ENCODE peak calls at places on chromosomes 1 and 21, in eight cellular contexts. E is heart right ventricle, F is SK-N-SH, U is MM.1S, J is heart left ventricle, Q is left lung, D is IMR-90, O is endodermal cell. S is an unnamed sample.

GRCh38 chr1:151534662-151535278 is 5.3 kb upstream of the TUFT1 start:
- DNase-seq in E (peak; percentile 76), F (peak; percentile 81), U (peak; percentile 82), J (peak; percentile 74), Q (peak; percentile 92), D (peak; percentile 67), O (peak; percentile 96), S (peak; percentile 96)

GRCh38 chr1:42993631-42994121 is 35.0 kb upstream of the SLC2A1 start:
- DNase-seq in E (peak; percentile 20), F (no peak), U (no peak), J (peak; percentile 41), Q (no peak), D (no peak), O (peak; percentile 72), S (peak; percentile 48)

GRCh38 chr1:11804666-11805453 is 904 bp downstream of the MTHFR start:
- DNase-seq in E (no peak), F (peak; percentile 47), U (peak; percentile 22), J (peak; percentile 69), Q (no peak), D (peak; percentile 56), O (no peak), S (no peak)

GRCh38 chr21:37606549-37606948 is 240.0 kb downstream of the DYRK1A start:
- DNase-seq in E (no peak), F (no peak), U (no peak), J (no peak), Q (no peak), D (no peak), O (no peak), S (peak; percentile 46)

GRCh38 chr1:112464501-112464900 is 44.3 kb upstream of the WNT2B start:
- DNase-seq in E (no peak), F (no peak), U (no peak), J (no peak), Q (no peak), D (no peak), O (peak; percentile 62), S (no peak)

GRCh38 chr1:181101581-181102226 is 13.2 kb downstream of the IER5 start:
- DNase-seq in E (no peak), F (no peak), U (no peak), J (no peak), Q (no peak), D (peak; percentile 74), O (peak; percentile 92), S (no peak)

GRCh38 chr1:173113015-173113741 is 62.4 kb upstream of the TNFSF18 start:
- DNase-seq in E (no peak), F (no peak), U (no peak), J (no peak), Q (no peak), D (peak; percentile 85), O (no peak), S (no peak)

GRCh38 chr21:28754127-28754611 is 238.5 kb downstream of the LTN1 start:
- DNase-seq in E (peak; percentile 25), F (no peak), U (no peak), J (peak; percentile 82), Q (no peak), D (peak; percentile 96), O (no peak), S (no peak)

GRCh38 chr1:11550664-11551283 is 71.8 kb downstream of the DISP3 start:
- DNase-seq in E (peak; percentile 42), F (no peak), U (peak; percentile 87), J (peak; percentile 69), Q (no peak), D (peak; percentile 72), O (peak; percentile 95), S (no peak)

GRCh38 chr1:162709870-162710269 is 77.6 kb downstream of the DDR2 start:
- DNase-seq in E (no peak), F (no peak), U (no peak), J (no peak), Q (no peak), D (peak; percentile 44), O (no peak), S (no peak)

GRCh38 chr1:35408925-35409324 is 140.4 kb downstream of the ZMYM4 start:
- DNase-seq in E (no peak), F (no peak), U (no peak), J (no peak), Q (no peak), D (no peak), O (no peak), S (no peak)
- H3K36me3 ChIP-seq in E (peaks cover 12% of the 10 kb centered on the region), F (peaks cover 48% of the 10 kb centered on the region), U (no peaks in the 10 kb centered on the region), J (peaks cover 38% of the 10 kb centered on the region), Q (no peaks in the 10 kb centered on the region), D (peaks cover 35% of the 10 kb centered on the region), O (peaks cover 85% of the 10 kb centered on the region), S (peaks cover 45% of the 10 kb centered on the region)

GRCh38 chr1:245921417-245921816 is 585.7 kb downstream of the SMYD3 start:
- DNase-seq in E (no peak), F (no peak), U (no peak), J (no peak), Q (no peak), D (no peak), O (no peak), S (no peak)

GRCh38 chr1:245926888-245927287 is 580.2 kb downstream of the SMYD3 start:
- DNase-seq in E (no peak), F (no peak), U (no peak), J (no peak), Q (no peak), D (no peak), O (no peak), S (no peak)

GRCh38 chr1:245917403-245917802 is 589.7 kb downstream of the SMYD3 start:
- DNase-seq in E (no peak), F (no peak), U (no peak), J (no peak), Q (no peak), D (no peak), O (no peak), S (no peak)

DNA sequence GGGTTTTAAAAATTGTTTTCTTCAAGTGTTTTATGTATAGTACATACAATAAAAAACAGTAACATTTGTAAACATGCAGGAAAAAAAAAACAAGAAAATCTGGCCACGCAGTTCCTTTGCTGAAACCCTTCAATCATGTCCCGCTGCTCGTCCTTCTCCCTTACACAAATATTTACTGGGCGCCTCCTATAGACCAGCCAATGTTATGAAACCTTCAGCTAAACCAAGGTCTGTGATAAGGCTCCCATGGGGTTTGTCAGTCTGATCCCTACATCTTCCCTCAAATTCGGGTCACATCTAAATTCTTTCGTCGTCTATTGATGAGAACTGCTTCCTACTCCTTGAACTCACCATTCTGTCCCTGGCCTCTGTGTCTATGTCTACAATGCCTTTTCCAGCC is 583.9 kb downstream of the SMYD3 start:
- DNase-seq in E (no peak), F (no peak), U (no peak), J (no peak), Q (no peak), D (no peak), O (no peak), S (no peak)
- TF ChIP-seq CTCF in E (no peak), F (no peak), U (no peak), J (no peak), Q (no peak), D (no peak), O (peak; percentile 36), S (no peak)

DNA sequence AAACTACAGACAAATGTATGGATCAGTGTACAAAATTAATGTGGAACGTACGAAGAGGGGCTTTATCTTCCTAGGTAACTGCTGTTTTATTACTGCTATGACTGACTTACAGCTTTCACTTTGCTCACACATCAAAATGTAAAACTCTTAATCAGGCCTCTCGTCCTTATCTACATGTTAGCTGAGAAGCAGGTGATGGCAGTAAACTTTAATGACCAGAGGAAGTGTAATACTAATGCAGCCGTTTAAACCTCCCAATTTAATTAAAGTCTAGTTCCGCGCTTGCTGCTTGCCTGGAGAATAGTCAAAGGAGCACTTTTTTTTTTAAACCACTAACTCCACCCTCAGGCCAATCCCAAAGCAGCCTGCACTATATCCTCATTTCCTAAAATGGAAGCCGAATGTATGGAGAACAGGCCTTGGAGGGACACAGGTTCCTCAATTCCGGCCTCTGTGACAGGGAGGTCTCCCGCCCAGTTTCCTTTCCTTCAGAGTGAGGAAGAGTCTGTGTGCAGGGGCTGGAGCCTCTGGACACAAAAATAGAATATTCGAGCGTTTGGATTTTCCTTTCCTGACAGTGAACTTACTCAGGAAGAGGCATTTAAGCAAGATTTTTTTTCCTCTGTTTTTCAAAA is 36.7 kb upstream of the RASAL2 start:
- DNase-seq in E (no peak), F (no peak), U (no peak), J (peak; percentile 56), Q (no peak), D (no peak), O (no peak), S (no peak)
- H3K4me3 ChIP-seq in E (peak overlapping the region; percentile 23), F (no peak overlapping the region), U (no peak overlapping the region), J (peak overlapping the region; percentile 33), Q (no peak overlapping the region), D (no peak overlapping the region), O (no peak overlapping the region), S (no peak overlapping the region)

GRCh38 chr21:44856131-44856530 is 17.4 kb downstream of the PTTG1IP start:
- DNase-seq in E (no peak), F (no peak), U (peak; percentile 4), J (no peak), Q (peak; percentile 60), D (no peak), O (no peak), S (no peak)
- H3K36me3 ChIP-seq in E (no peaks in the 10 kb centered on the region), F (peaks cover 79% of the 10 kb centered on the region), U (no peaks in the 10 kb centered on the region), J (peaks cover 61% of the 10 kb centered on the region), Q (no peaks in the 10 kb centered on the region), D (peaks cover 65% of the 10 kb centered on the region), O (peaks cover 83% of the 10 kb centered on the region), S (peaks cover 98% of the 10 kb centered on the region)

DNA sequence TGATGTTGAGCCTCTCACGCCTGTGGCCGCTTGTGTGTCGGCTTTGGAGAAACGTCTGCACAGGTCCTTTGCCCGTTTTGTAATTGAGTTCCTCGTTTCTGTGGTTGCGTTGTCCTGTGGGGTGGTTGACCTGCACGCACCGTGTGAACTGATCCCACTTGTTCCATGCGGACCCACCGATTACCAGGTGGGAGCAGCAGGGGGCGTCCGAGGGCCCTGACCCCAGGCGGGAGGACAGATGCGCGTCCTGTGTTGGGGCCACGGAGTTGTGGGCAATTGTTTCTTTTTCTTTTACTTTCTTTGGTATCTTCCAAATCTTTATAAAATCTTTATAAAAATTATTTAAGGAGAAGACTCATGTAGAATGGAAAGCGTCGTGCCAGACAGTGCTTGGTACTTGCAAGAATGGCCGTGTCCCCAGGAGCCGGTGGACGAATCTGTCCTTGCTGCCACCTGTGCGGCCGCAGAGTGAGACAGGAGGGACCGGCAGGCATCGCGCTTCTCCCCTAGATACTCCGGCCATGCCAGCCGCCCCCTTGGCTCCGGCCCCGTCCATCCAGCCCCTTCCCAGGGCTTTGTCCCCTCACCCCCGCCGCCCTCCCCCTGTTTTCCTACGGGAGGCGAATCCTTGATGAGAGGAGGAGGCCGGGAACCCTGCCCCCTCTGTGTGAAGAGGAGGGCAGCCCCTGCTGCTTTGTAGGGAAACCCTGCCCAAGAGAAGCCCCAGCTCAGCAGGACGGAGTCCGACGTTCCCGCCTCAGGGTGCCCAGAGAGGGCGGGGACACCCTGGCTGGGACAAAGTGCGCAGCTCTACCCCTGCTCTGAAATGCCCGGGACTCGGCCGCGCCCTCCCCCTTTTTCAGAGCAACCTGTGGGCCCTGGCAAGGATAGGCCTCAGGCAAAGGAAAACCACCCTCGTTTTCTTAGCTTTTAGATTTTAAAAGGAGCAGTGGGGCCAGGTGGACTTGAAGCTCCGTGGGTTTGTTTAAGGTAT is 41.7 kb downstream of the PRKCZ start:
- DNase-seq in E (peak; percentile 55), F (no peak), U (peak; percentile 35), J (peak; percentile 40), Q (no peak), D (no peak), O (peak; percentile 92), S (peak; percentile 40)
- TF ChIP-seq CTCF in E (peak; percentile 31), F (no peak), U (peak; percentile 68), J (peak; percentile 55), Q (peak; percentile 66), D (peak; percentile 50), O (peak; percentile 81), S (peak; percentile 72)